ENCODE peak calls at places on chromosomes 4 and X, in four cellular contexts. One of them, this sample, is unnamed.

GRCh38 chr4:154433543-154433942 is 58.1 kb downstream of the DCHS2 start:
- DNase-seq in heart left ventricle: no peak
- DNase-seq in breast epithelium: no peak
- DNase-seq in bronchial epithelial cell: no peak
- DNase-seq in this sample: no peak

GRCh38 chr4:11130195-11130975 is 298.3 kb downstream of the HS3ST1 start:
- DNase-seq in bronchial epithelial cell: peak; percentile 53
- DNase-seq in breast epithelium: no peak
- DNase-seq in heart left ventricle: no peak
- DNase-seq in this sample: no peak

GRCh38 chr4:102627831-102628523 is 126.8 kb downstream of the NFKB1 start:
- DNase-seq in breast epithelium: no peak
- DNase-seq in bronchial epithelial cell: peak; percentile 98
- DNase-seq in heart left ventricle: no peak
- DNase-seq in this sample: no peak

GRCh38 chrX:40154853-40155616 is 57.3 kb upstream of the BCOR start:
- DNase-seq in bronchial epithelial cell: no peak
- DNase-seq in breast epithelium: no peak
- DNase-seq in heart left ventricle: peak; percentile 76
- DNase-seq in this sample: no peak

GRCh38 chr4:22672944-22673343 is 19.8 kb upstream of the GBA3 start:
- DNase-seq in breast epithelium: no peak
- DNase-seq in heart left ventricle: no peak
- DNase-seq in bronchial epithelial cell: no peak
- DNase-seq in this sample: no peak

GRCh38 chrX:47030339-47030738 is 47.9 kb upstream of the RGN start:
- DNase-seq in bronchial epithelial cell: peak; percentile 55
- DNase-seq in breast epithelium: no peak
- DNase-seq in heart left ventricle: peak; percentile 5
- DNase-seq in this sample: no peak

GRCh38 chr4:145879598-145879997 is 59.0 kb downstream of the ZNF827 start:
- DNase-seq in bronchial epithelial cell: no peak
- DNase-seq in breast epithelium: no peak
- DNase-seq in heart left ventricle: no peak
- DNase-seq in this sample: no peak

GRCh38 chrX:12360389-12360788 is 222.1 kb downstream of the FRMPD4 start:
- DNase-seq in heart left ventricle: no peak
- DNase-seq in bronchial epithelial cell: peak; percentile 88
- DNase-seq in breast epithelium: no peak
- DNase-seq in this sample: no peak

GRCh38 chr4:13112030-13112429 is 372.1 kb downstream of the RAB28 start:
- DNase-seq in heart left ventricle: no peak
- DNase-seq in breast epithelium: no peak
- DNase-seq in bronchial epithelial cell: no peak
- DNase-seq in this sample: no peak

GRCh38 chrX:139179592-139179991 is 350.9 kb upstream of the F9 start:
- DNase-seq in bronchial epithelial cell: no peak
- DNase-seq in heart left ventricle: no peak
- DNase-seq in breast epithelium: no peak
- DNase-seq in this sample: no peak

GRCh38 chr4:73257995-73258667 is 467 bp downstream of the ANKRD17 start:
- DNase-seq in bronchial epithelial cell: peak; percentile 12
- DNase-seq in heart left ventricle: no peak
- DNase-seq in breast epithelium: no peak
- DNase-seq in this sample: no peak

GRCh38 chr4:150782311-150782710 is 200.4 kb downstream of the MAB21L2 start:
- DNase-seq in bronchial epithelial cell: no peak
- DNase-seq in breast epithelium: no peak
- DNase-seq in heart left ventricle: no peak
- DNase-seq in this sample: peak; percentile 32

GRCh38 chr4:168484626-168485025 is 4.3 kb upstream of the DDX60L start:
- DNase-seq in breast epithelium: no peak
- DNase-seq in bronchial epithelial cell: peak; percentile 85
- DNase-seq in heart left ventricle: no peak
- DNase-seq in this sample: no peak

GRCh38 chrX:134599173-134599914 is 58.9 kb downstream of the PLAC1 start:
- DNase-seq in breast epithelium: no peak
- DNase-seq in heart left ventricle: peak; percentile 9
- DNase-seq in bronchial epithelial cell: no peak
- DNase-seq in this sample: no peak

GRCh38 chrX:80432863-80433262 is 12.6 kb downstream of the TENT5D start:
- DNase-seq in heart left ventricle: no peak
- DNase-seq in bronchial epithelial cell: no peak
- DNase-seq in breast epithelium: no peak
- DNase-seq in this sample: no peak

GRCh38 chr4:92101609-92102231 is 202.0 kb upstream of the GRID2 start:
- DNase-seq in heart left ventricle: no peak
- DNase-seq in bronchial epithelial cell: peak; percentile 72
- DNase-seq in breast epithelium: no peak
- DNase-seq in this sample: no peak

GRCh38 chr4:148834804-148835598 is 392.8 kb upstream of the NR3C2 start:
- DNase-seq in breast epithelium: no peak
- DNase-seq in heart left ventricle: no peak
- DNase-seq in bronchial epithelial cell: peak; percentile 95
- DNase-seq in this sample: peak; percentile 51

GRCh38 chr4:163193717-163194116 is 27.0 kb upstream of the NAF1 start:
- DNase-seq in breast epithelium: no peak
- DNase-seq in heart left ventricle: no peak
- DNase-seq in bronchial epithelial cell: no peak
- DNase-seq in this sample: no peak

GRCh38 chr4:163194593-163194992 is 27.9 kb upstream of the NAF1 start:
- DNase-seq in heart left ventricle: no peak
- DNase-seq in breast epithelium: no peak
- DNase-seq in bronchial epithelial cell: no peak
- DNase-seq in this sample: no peak

GRCh38 chr4:163196904-163197505 is 30.3 kb upstream of the NAF1 start:
- DNase-seq in bronchial epithelial cell: no peak
- DNase-seq in heart left ventricle: no peak
- DNase-seq in breast epithelium: no peak
- DNase-seq in this sample: no peak

GRCh38 chr4:163195247-163195765 is 28.6 kb upstream of the NAF1 start:
- DNase-seq in heart left ventricle: no peak
- DNase-seq in breast epithelium: no peak
- DNase-seq in bronchial epithelial cell: no peak
- DNase-seq in this sample: no peak

DNA sequence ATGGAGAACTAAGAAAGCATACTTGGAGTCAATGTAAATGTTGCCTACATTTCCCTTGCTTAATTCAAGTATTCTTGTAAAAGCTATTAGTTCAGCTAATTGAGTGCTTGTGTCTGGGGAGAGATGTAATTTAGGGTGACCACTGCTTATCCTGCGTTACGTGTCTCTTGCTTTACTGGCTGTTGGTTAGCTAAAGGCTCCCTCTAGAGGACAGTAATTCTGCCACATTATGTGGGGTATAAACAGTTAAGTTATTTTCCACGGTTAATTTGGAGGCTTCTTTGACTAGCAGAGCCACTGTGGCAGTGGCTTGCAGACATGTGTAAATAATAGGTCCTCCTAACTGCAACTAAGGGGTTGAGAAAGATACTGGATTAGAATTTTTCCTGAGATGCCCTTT is 25.3 kb upstream of the NAF1 start:
- DNase-seq in heart left ventricle: no peak
- DNase-seq in breast epithelium: no peak
- DNase-seq in bronchial epithelial cell: peak; percentile 10
- DNase-seq in this sample: no peak
- TF ChIP-seq CTCF in heart left ventricle: no peak
- TF ChIP-seq CTCF in breast epithelium: no peak
- TF ChIP-seq CTCF in bronchial epithelial cell: peak; percentile 23
- TF ChIP-seq CTCF in this sample: no peak

DNA sequence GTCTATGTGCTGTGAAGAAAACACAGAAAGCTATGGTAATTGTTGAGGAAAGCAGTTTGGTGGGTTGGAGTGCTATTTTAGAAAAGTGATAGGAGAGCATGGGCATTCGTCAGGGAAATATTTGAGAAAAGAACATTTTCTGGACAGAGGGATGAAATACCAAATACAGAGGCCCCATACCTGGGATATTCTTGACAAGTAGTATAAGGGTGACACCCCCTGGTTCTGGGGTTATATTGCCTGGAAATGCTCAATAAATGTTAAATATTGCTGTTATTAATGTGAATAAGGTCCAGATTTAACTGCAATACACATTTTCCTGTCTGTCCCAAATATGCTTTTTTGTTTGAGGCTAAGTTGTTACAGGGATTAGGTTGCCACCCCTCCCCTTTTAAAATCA is 42.9 kb downstream of the WWC2 start:
- DNase-seq in bronchial epithelial cell: no peak
- DNase-seq in heart left ventricle: no peak
- DNase-seq in breast epithelium: no peak
- DNase-seq in this sample: no peak
- TF ChIP-seq CTCF in bronchial epithelial cell: no peak
- TF ChIP-seq CTCF in heart left ventricle: no peak
- TF ChIP-seq CTCF in breast epithelium: no peak
- TF ChIP-seq CTCF in this sample: no peak

GRCh38 chrX:16023790-16024734 is 99.3 kb upstream of the GRPR start:
- DNase-seq in heart left ventricle: no peak
- DNase-seq in breast epithelium: no peak
- DNase-seq in bronchial epithelial cell: peak; percentile 78
- DNase-seq in this sample: no peak
- TF ChIP-seq CTCF in heart left ventricle: no peak
- TF ChIP-seq CTCF in breast epithelium: no peak
- TF ChIP-seq CTCF in bronchial epithelial cell: no peak
- TF ChIP-seq CTCF in this sample: no peak

DNA sequence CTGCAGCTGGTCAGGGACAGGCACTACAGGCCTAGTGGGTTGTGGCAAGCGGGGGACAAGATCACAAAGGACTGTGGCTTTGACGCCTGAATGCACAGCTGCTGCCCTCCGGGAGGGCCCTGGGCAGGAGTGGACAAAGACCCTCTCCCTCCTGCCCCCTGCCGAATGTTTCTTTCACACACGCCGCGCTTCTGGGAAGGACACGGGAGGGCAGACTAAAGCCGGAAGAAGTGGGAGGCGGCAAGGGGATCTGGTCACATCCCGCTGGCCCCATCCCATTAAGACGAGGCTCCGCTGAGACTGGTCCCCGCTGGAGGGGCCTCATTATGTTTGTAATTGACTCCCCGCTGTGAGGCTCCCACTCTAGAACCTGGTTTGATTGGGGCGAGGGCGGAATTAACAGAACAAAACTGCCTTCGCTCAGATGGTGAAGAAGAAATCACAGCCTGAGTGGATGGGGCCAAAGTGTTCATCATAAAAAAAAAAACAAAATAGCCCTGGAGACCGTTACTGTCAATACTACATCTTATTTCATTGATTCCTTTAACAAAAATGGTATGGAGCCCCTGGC is 37.8 kb upstream of the PSAPL1 start:
- DNase-seq in bronchial epithelial cell: no peak
- DNase-seq in heart left ventricle: no peak
- DNase-seq in breast epithelium: no peak
- DNase-seq in this sample: no peak
- TF ChIP-seq CTCF in bronchial epithelial cell: no peak
- TF ChIP-seq CTCF in heart left ventricle: no peak
- TF ChIP-seq CTCF in breast epithelium: no peak
- TF ChIP-seq CTCF in this sample: no peak